ENCODE peak calls at places on chromosomes 2 and 18, in eight cellular contexts. One of them, this sample, is unnamed. For H3K36me3, the result is how much of the 10 kb centered on the place peaks cover.

GRCh38 chr18:13513015-13513414 is 213.3 kb downstream of the FAM210A start:
- DNase-seq in CD4-positive, CD25-positive, alpha-beta regulatory T cell: peak
- DNase-seq in right lobe of liver: peak
- DNase-seq in K562: no peak
- DNase-seq in kidney: no peak
- DNase-seq in psoas muscle: peak
- DNase-seq in SK-N-MC: no peak
- DNase-seq in PC-3: no peak
- DNase-seq in this sample: no peak

GRCh38 chr2:25552343-25552742 is 121.0 kb downstream of the DTNB start:
- DNase-seq in CD4-positive, CD25-positive, alpha-beta regulatory T cell: no peak
- DNase-seq in right lobe of liver: no peak
- DNase-seq in K562: no peak
- DNase-seq in kidney: no peak
- DNase-seq in psoas muscle: no peak
- DNase-seq in SK-N-MC: no peak
- DNase-seq in PC-3: no peak
- DNase-seq in this sample: no peak

GRCh38 chr2:12389354-12390045 is 327.2 kb upstream of the TRIB2 start:
- DNase-seq in CD4-positive, CD25-positive, alpha-beta regulatory T cell: no peak
- DNase-seq in right lobe of liver: no peak
- DNase-seq in K562: no peak
- DNase-seq in kidney: no peak
- DNase-seq in psoas muscle: no peak
- DNase-seq in SK-N-MC: no peak
- DNase-seq in PC-3: peak
- DNase-seq in this sample: no peak

GRCh38 chr2:71700041-71700879 is 246.9 kb downstream of the DYSF start:
- DNase-seq in CD4-positive, CD25-positive, alpha-beta regulatory T cell: no peak
- DNase-seq in right lobe of liver: no peak
- DNase-seq in K562: no peak
- DNase-seq in kidney: peak
- DNase-seq in psoas muscle: no peak
- DNase-seq in SK-N-MC: no peak
- DNase-seq in PC-3: no peak
- DNase-seq in this sample: no peak

GRCh38 chr18:36454848-36455458 is 157.4 kb downstream of the FHOD3 start:
- DNase-seq in CD4-positive, CD25-positive, alpha-beta regulatory T cell: no peak
- DNase-seq in right lobe of liver: no peak
- DNase-seq in K562: no peak
- DNase-seq in kidney: no peak
- DNase-seq in psoas muscle: no peak
- DNase-seq in SK-N-MC: no peak
- DNase-seq in PC-3: no peak
- DNase-seq in this sample: no peak

GRCh38 chr2:118913805-118914645 is 28.0 kb upstream of the MARCO start:
- DNase-seq in CD4-positive, CD25-positive, alpha-beta regulatory T cell: no peak
- DNase-seq in right lobe of liver: no peak
- DNase-seq in K562: no peak
- DNase-seq in kidney: no peak
- DNase-seq in psoas muscle: no peak
- DNase-seq in SK-N-MC: no peak
- DNase-seq in PC-3: peak
- DNase-seq in this sample: no peak

GRCh38 chr2:217610411-217610814 is 392.4 kb downstream of the TNS1 start:
- DNase-seq in CD4-positive, CD25-positive, alpha-beta regulatory T cell: peak
- DNase-seq in right lobe of liver: no peak
- DNase-seq in K562: no peak
- DNase-seq in kidney: no peak
- DNase-seq in psoas muscle: no peak
- DNase-seq in SK-N-MC: no peak
- DNase-seq in PC-3: no peak
- DNase-seq in this sample: peak

GRCh38 chr2:24711881-24712280 is 81.3 kb downstream of the PTRHD1 start:
- DNase-seq in CD4-positive, CD25-positive, alpha-beta regulatory T cell: no peak
- DNase-seq in right lobe of liver: no peak
- DNase-seq in K562: no peak
- DNase-seq in kidney: no peak
- DNase-seq in psoas muscle: no peak
- DNase-seq in SK-N-MC: no peak
- DNase-seq in PC-3: no peak
- DNase-seq in this sample: no peak

GRCh38 chr2:203675086-203675485 is 31.4 kb upstream of the CD28 start:
- DNase-seq in CD4-positive, CD25-positive, alpha-beta regulatory T cell: no peak
- DNase-seq in right lobe of liver: no peak
- DNase-seq in K562: no peak
- DNase-seq in kidney: no peak
- DNase-seq in psoas muscle: no peak
- DNase-seq in SK-N-MC: no peak
- DNase-seq in PC-3: peak
- DNase-seq in this sample: no peak

GRCh38 chr2:134281815-134282419 is 28.0 kb downstream of the MGAT5 start:
- DNase-seq in CD4-positive, CD25-positive, alpha-beta regulatory T cell: no peak
- DNase-seq in right lobe of liver: no peak
- DNase-seq in K562: no peak
- DNase-seq in kidney: no peak
- DNase-seq in psoas muscle: no peak
- DNase-seq in SK-N-MC: no peak
- DNase-seq in PC-3: no peak
- DNase-seq in this sample: no peak

GRCh38 chr18:44552706-44553105 is 128.0 kb upstream of the SETBP1 start:
- DNase-seq in CD4-positive, CD25-positive, alpha-beta regulatory T cell: no peak
- DNase-seq in right lobe of liver: no peak
- DNase-seq in K562: no peak
- DNase-seq in kidney: no peak
- DNase-seq in psoas muscle: no peak
- DNase-seq in SK-N-MC: peak
- DNase-seq in PC-3: no peak
- DNase-seq in this sample: no peak

GRCh38 chr18:57301573-57302230 is 50.7 kb upstream of the ST8SIA3 start:
- DNase-seq in CD4-positive, CD25-positive, alpha-beta regulatory T cell: no peak
- DNase-seq in right lobe of liver: no peak
- DNase-seq in K562: no peak
- DNase-seq in kidney: no peak
- DNase-seq in psoas muscle: no peak
- DNase-seq in SK-N-MC: no peak
- DNase-seq in PC-3: no peak
- DNase-seq in this sample: no peak

GRCh38 chr2:165777522-165778186 is 16.4 kb downstream of the GALNT3 start:
- DNase-seq in CD4-positive, CD25-positive, alpha-beta regulatory T cell: peak
- DNase-seq in right lobe of liver: no peak
- DNase-seq in K562: no peak
- DNase-seq in kidney: no peak
- DNase-seq in psoas muscle: no peak
- DNase-seq in SK-N-MC: no peak
- DNase-seq in PC-3: peak
- DNase-seq in this sample: no peak

GRCh38 chr18:2792395-2792794 is 54.4 kb upstream of the EMILIN2 start:
- DNase-seq in CD4-positive, CD25-positive, alpha-beta regulatory T cell: no peak
- DNase-seq in right lobe of liver: no peak
- DNase-seq in K562: no peak
- DNase-seq in kidney: no peak
- DNase-seq in psoas muscle: no peak
- DNase-seq in SK-N-MC: no peak
- DNase-seq in PC-3: no peak
- DNase-seq in this sample: no peak

DNA sequence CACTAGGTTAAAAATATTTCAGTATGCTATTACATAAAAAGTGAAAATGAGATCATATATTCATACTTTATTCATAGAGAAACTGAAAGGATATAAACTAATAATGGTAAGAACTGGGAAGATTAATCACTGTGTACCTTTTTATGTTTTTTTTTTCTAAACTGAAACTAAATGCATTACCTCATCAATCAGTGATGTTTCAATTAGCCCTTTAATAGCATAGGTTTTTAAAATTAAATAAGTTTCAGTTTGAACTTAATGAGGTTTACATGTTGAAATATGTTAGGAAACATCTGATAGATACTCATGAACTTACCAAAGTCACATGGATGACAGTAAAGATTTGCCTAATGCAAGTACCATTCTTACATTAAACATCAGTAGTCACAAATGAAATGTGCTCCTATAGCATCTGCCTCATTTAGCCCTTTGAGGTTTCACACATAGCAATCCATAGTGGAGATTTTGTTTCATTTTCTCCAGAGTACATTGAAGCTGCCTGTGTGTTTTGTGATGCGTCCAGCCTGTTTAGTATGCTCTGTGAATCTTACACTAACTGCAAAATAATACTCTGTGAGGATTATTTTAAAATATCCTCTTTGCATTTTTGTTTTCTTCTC is 8.9 kb downstream of the MAPRE2 start:
- DNase-seq in CD4-positive, CD25-positive, alpha-beta regulatory T cell: no peak
- DNase-seq in right lobe of liver: no peak
- DNase-seq in K562: no peak
- DNase-seq in kidney: no peak
- DNase-seq in psoas muscle: no peak
- DNase-seq in SK-N-MC: no peak
- DNase-seq in PC-3: no peak
- DNase-seq in this sample: no peak
- H3K27ac ChIP-seq in CD4-positive, CD25-positive, alpha-beta regulatory T cell: peak
- H3K27ac ChIP-seq in right lobe of liver: peak
- H3K27ac ChIP-seq in K562: peak
- H3K27ac ChIP-seq in kidney: peak
- H3K27ac ChIP-seq in psoas muscle: peak
- H3K27ac ChIP-seq in SK-N-MC: no peak
- H3K27ac ChIP-seq in PC-3: no peak
- H3K27ac ChIP-seq in this sample: no peak

DNA sequence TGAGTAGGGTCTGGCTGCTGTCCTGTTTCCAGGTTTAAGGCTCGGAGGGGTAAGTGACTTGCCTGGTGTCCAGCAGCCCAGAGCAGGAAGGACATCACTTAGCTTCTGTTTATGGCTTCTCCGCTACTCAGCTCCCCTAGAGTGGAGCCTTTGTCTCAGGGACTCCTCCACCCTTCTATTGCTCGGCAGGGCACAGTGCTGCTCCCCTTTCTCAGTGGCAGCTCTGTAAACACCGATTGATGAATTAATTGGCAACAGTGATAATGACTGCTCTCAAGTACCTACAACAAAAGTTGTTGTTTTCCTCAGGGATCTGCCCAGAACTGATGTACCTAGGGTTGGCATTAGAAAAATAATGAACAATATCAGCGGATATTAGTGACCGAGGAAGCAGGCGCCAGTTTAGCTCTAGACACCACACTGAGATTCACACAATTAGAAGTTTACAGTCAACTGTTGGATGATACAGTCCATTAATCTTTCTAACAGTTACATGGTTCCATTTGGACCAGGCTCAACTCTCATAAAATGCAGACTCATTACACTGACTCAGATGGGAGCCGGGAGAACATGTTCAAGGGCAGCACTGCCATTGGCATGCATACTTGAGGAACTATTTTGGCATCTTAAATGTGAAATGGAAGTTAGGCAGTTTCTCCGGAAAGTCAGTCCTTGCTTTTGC is 265.7 kb downstream of the MTX2 start:
- DNase-seq in CD4-positive, CD25-positive, alpha-beta regulatory T cell: no peak
- DNase-seq in right lobe of liver: no peak
- DNase-seq in K562: no peak
- DNase-seq in kidney: peak
- DNase-seq in psoas muscle: no peak
- DNase-seq in SK-N-MC: no peak
- DNase-seq in PC-3: peak
- DNase-seq in this sample: no peak
- H3K4me3 ChIP-seq in CD4-positive, CD25-positive, alpha-beta regulatory T cell: no peak
- H3K4me3 ChIP-seq in right lobe of liver: no peak
- H3K4me3 ChIP-seq in K562: no peak
- H3K4me3 ChIP-seq in kidney: no peak
- H3K4me3 ChIP-seq in psoas muscle: no peak
- H3K4me3 ChIP-seq in SK-N-MC: no peak
- H3K4me3 ChIP-seq in PC-3: peak
- H3K4me3 ChIP-seq in this sample: no peak

DNA sequence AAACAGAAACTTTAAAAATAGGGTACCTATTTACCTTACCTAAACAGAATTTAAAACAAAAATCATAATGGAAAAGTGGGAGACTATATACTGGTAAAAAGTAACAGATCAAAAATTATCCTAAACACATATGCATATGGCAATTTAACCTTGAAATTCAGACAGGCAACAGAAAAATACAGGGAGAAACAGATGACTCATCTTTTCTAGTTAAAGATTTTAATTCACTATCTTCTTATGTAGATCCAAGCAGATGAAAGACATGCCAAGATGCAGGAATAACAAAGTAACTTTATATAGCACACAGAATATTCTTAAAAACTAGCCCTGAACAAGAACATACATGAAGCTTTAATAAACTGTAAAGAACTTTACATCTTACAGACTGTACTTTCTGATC is 31.0 kb downstream of the PRPF40A start:
- DNase-seq in CD4-positive, CD25-positive, alpha-beta regulatory T cell: no peak
- DNase-seq in right lobe of liver: no peak
- DNase-seq in K562: no peak
- DNase-seq in kidney: no peak
- DNase-seq in psoas muscle: no peak
- DNase-seq in SK-N-MC: no peak
- DNase-seq in PC-3: no peak
- DNase-seq in this sample: no peak
- H3K36me3 ChIP-seq in CD4-positive, CD25-positive, alpha-beta regulatory T cell: under half
- H3K36me3 ChIP-seq in right lobe of liver: under half
- H3K36me3 ChIP-seq in K562: half or more
- H3K36me3 ChIP-seq in kidney: under half
- H3K36me3 ChIP-seq in psoas muscle: under half
- H3K36me3 ChIP-seq in SK-N-MC: half or more
- H3K36me3 ChIP-seq in PC-3: under half
- H3K36me3 ChIP-seq in this sample: under half

DNA sequence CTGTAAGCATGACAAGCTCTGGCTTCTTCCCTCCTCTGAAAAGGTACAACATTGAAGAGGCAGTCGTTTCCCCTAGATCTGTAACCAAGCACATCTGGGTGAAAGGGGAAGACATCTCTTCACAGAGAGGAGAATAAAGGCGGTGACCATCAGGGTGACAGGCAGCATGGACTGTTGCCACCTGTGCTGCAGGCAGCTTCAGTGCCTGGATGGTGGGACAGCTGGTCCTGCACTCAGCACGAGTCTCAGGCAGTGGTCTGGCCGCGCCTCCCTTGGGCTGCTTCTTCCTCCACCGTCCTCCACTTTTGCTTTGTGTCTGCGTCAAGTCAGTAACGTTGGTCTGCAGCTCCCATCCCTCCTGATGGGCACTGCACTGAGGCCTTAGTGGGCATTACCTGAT is 264.4 kb downstream of the NEDD4L start:
- DNase-seq in CD4-positive, CD25-positive, alpha-beta regulatory T cell: no peak
- DNase-seq in right lobe of liver: no peak
- DNase-seq in K562: no peak
- DNase-seq in kidney: no peak
- DNase-seq in psoas muscle: no peak
- DNase-seq in SK-N-MC: no peak
- DNase-seq in PC-3: no peak
- DNase-seq in this sample: no peak
- H3K27ac ChIP-seq in CD4-positive, CD25-positive, alpha-beta regulatory T cell: no peak
- H3K27ac ChIP-seq in right lobe of liver: no peak
- H3K27ac ChIP-seq in K562: no peak
- H3K27ac ChIP-seq in kidney: no peak
- H3K27ac ChIP-seq in psoas muscle: peak
- H3K27ac ChIP-seq in SK-N-MC: no peak
- H3K27ac ChIP-seq in PC-3: no peak
- H3K27ac ChIP-seq in this sample: peak

DNA sequence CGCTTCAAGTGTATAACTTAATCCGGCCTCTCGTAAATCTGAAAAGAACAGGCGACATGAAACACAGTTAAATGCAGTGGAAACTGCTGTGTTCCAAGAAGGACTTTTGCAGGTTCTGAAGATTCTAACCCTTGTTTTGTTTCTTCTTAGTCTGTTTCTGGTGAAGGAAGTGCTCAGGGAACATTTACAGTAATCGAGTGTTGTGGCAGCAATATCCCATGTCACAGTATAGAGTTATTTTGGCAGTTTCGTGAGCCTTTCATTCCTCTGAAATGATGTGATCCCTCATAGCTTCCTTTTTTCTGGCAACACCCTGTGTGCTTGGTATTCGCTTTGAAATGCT is 2.7 kb downstream of the CRIM1 start:
- DNase-seq in CD4-positive, CD25-positive, alpha-beta regulatory T cell: no peak
- DNase-seq in right lobe of liver: no peak
- DNase-seq in K562: no peak
- DNase-seq in kidney: no peak
- DNase-seq in psoas muscle: no peak
- DNase-seq in SK-N-MC: no peak
- DNase-seq in PC-3: peak
- DNase-seq in this sample: no peak
- H3K4me3 ChIP-seq in CD4-positive, CD25-positive, alpha-beta regulatory T cell: peak
- H3K4me3 ChIP-seq in right lobe of liver: no peak
- H3K4me3 ChIP-seq in K562: no peak
- H3K4me3 ChIP-seq in kidney: peak
- H3K4me3 ChIP-seq in psoas muscle: peak
- H3K4me3 ChIP-seq in SK-N-MC: peak
- H3K4me3 ChIP-seq in PC-3: peak
- H3K4me3 ChIP-seq in this sample: no peak